ENCODE peak calls at places on chromosomes 6 and 20, in ten cellular contexts. One of them, this sample, is unnamed.

GRCh38 chr6:162962093-162962492 is 234.3 kb downstream of the PACRG start:
- DNase-seq in HFFc6: peak
- DNase-seq in Calu3: no peak
- DNase-seq in NT2/D1: no peak
- DNase-seq in stimulated activated CD8-positive, alpha-beta memory T cell treated with anti-CD3 and anti-CD28 coated beads, Interleukin-15, amount 100 ng/mL, for 24 hours: no peak
- DNase-seq in stimulated activated CD4-positive, alpha-beta T cell treated with anti-CD3 and anti-CD28 coated beads, Interleukin-12 subunit alpha, Interleukin-12 subunit beta, amount 100 ng/mL, for 4 hours: no peak
- DNase-seq in lung: no peak
- DNase-seq in activated gamma-delta T cell treated with Interleukin-2 at 50 U/mL for 16 hours: no peak
- DNase-seq in memory B cell: no peak
- DNase-seq in sciatic nerve: no peak
- DNase-seq in this sample: no peak

GRCh38 chr20:37376324-37376723 is 30.4 kb downstream of the SRC start:
- DNase-seq in HFFc6: no peak
- DNase-seq in Calu3: no peak
- DNase-seq in NT2/D1: no peak
- DNase-seq in stimulated activated CD8-positive, alpha-beta memory T cell treated with anti-CD3 and anti-CD28 coated beads, Interleukin-15, amount 100 ng/mL, for 24 hours: no peak
- DNase-seq in stimulated activated CD4-positive, alpha-beta T cell treated with anti-CD3 and anti-CD28 coated beads, Interleukin-12 subunit alpha, Interleukin-12 subunit beta, amount 100 ng/mL, for 4 hours: no peak
- DNase-seq in lung: no peak
- DNase-seq in activated gamma-delta T cell treated with Interleukin-2 at 50 U/mL for 16 hours: no peak
- DNase-seq in memory B cell: no peak
- DNase-seq in sciatic nerve: peak
- DNase-seq in this sample: no peak

GRCh38 chr6:75211920-75212590 is 6.2 kb upstream of the COL12A1 start:
- DNase-seq in HFFc6: no peak
- DNase-seq in Calu3: no peak
- DNase-seq in NT2/D1: no peak
- DNase-seq in stimulated activated CD8-positive, alpha-beta memory T cell treated with anti-CD3 and anti-CD28 coated beads, Interleukin-15, amount 100 ng/mL, for 24 hours: no peak
- DNase-seq in stimulated activated CD4-positive, alpha-beta T cell treated with anti-CD3 and anti-CD28 coated beads, Interleukin-12 subunit alpha, Interleukin-12 subunit beta, amount 100 ng/mL, for 4 hours: no peak
- DNase-seq in lung: no peak
- DNase-seq in activated gamma-delta T cell treated with Interleukin-2 at 50 U/mL for 16 hours: no peak
- DNase-seq in memory B cell: no peak
- DNase-seq in sciatic nerve: no peak
- DNase-seq in this sample: peak

GRCh38 chr6:50720623-50721022 is 7.3 kb downstream of the TFAP2D start:
- DNase-seq in HFFc6: no peak
- DNase-seq in Calu3: no peak
- DNase-seq in NT2/D1: no peak
- DNase-seq in stimulated activated CD8-positive, alpha-beta memory T cell treated with anti-CD3 and anti-CD28 coated beads, Interleukin-15, amount 100 ng/mL, for 24 hours: no peak
- DNase-seq in stimulated activated CD4-positive, alpha-beta T cell treated with anti-CD3 and anti-CD28 coated beads, Interleukin-12 subunit alpha, Interleukin-12 subunit beta, amount 100 ng/mL, for 4 hours: no peak
- DNase-seq in lung: no peak
- DNase-seq in activated gamma-delta T cell treated with Interleukin-2 at 50 U/mL for 16 hours: no peak
- DNase-seq in memory B cell: no peak
- DNase-seq in sciatic nerve: no peak
- DNase-seq in this sample: peak

GRCh38 chr20:23270427-23270911 is 80.1 kb upstream of the NXT1 start:
- DNase-seq in HFFc6: no peak
- DNase-seq in Calu3: no peak
- DNase-seq in NT2/D1: no peak
- DNase-seq in stimulated activated CD8-positive, alpha-beta memory T cell treated with anti-CD3 and anti-CD28 coated beads, Interleukin-15, amount 100 ng/mL, for 24 hours: no peak
- DNase-seq in stimulated activated CD4-positive, alpha-beta T cell treated with anti-CD3 and anti-CD28 coated beads, Interleukin-12 subunit alpha, Interleukin-12 subunit beta, amount 100 ng/mL, for 4 hours: no peak
- DNase-seq in lung: no peak
- DNase-seq in activated gamma-delta T cell treated with Interleukin-2 at 50 U/mL for 16 hours: no peak
- DNase-seq in memory B cell: no peak
- DNase-seq in sciatic nerve: no peak
- DNase-seq in this sample: no peak

GRCh38 chr6:44046516-44047178 is 80.6 kb downstream of the MRPL14 start:
- DNase-seq in HFFc6: no peak
- DNase-seq in Calu3: no peak
- DNase-seq in NT2/D1: no peak
- DNase-seq in stimulated activated CD8-positive, alpha-beta memory T cell treated with anti-CD3 and anti-CD28 coated beads, Interleukin-15, amount 100 ng/mL, for 24 hours: no peak
- DNase-seq in stimulated activated CD4-positive, alpha-beta T cell treated with anti-CD3 and anti-CD28 coated beads, Interleukin-12 subunit alpha, Interleukin-12 subunit beta, amount 100 ng/mL, for 4 hours: no peak
- DNase-seq in lung: no peak
- DNase-seq in activated gamma-delta T cell treated with Interleukin-2 at 50 U/mL for 16 hours: no peak
- DNase-seq in memory B cell: no peak
- DNase-seq in sciatic nerve: no peak
- DNase-seq in this sample: no peak

GRCh38 chr6:43774776-43775583 is 5.0 kb downstream of the VEGFA start:
- DNase-seq in HFFc6: peak
- DNase-seq in Calu3: peak
- DNase-seq in NT2/D1: no peak
- DNase-seq in stimulated activated CD8-positive, alpha-beta memory T cell treated with anti-CD3 and anti-CD28 coated beads, Interleukin-15, amount 100 ng/mL, for 24 hours: peak
- DNase-seq in stimulated activated CD4-positive, alpha-beta T cell treated with anti-CD3 and anti-CD28 coated beads, Interleukin-12 subunit alpha, Interleukin-12 subunit beta, amount 100 ng/mL, for 4 hours: peak
- DNase-seq in lung: peak
- DNase-seq in activated gamma-delta T cell treated with Interleukin-2 at 50 U/mL for 16 hours: peak
- DNase-seq in memory B cell: peak
- DNase-seq in sciatic nerve: peak
- DNase-seq in this sample: peak

GRCh38 chr20:5180933-5181332 is 54.1 kb downstream of the CDS2 start:
- DNase-seq in HFFc6: no peak
- DNase-seq in Calu3: no peak
- DNase-seq in NT2/D1: no peak
- DNase-seq in stimulated activated CD8-positive, alpha-beta memory T cell treated with anti-CD3 and anti-CD28 coated beads, Interleukin-15, amount 100 ng/mL, for 24 hours: no peak
- DNase-seq in stimulated activated CD4-positive, alpha-beta T cell treated with anti-CD3 and anti-CD28 coated beads, Interleukin-12 subunit alpha, Interleukin-12 subunit beta, amount 100 ng/mL, for 4 hours: no peak
- DNase-seq in lung: no peak
- DNase-seq in activated gamma-delta T cell treated with Interleukin-2 at 50 U/mL for 16 hours: no peak
- DNase-seq in memory B cell: no peak
- DNase-seq in sciatic nerve: no peak
- DNase-seq in this sample: no peak

GRCh38 chr6:23637296-23637695 is 488.7 kb upstream of the NRSN1 start:
- DNase-seq in HFFc6: no peak
- DNase-seq in Calu3: no peak
- DNase-seq in NT2/D1: no peak
- DNase-seq in stimulated activated CD8-positive, alpha-beta memory T cell treated with anti-CD3 and anti-CD28 coated beads, Interleukin-15, amount 100 ng/mL, for 24 hours: no peak
- DNase-seq in stimulated activated CD4-positive, alpha-beta T cell treated with anti-CD3 and anti-CD28 coated beads, Interleukin-12 subunit alpha, Interleukin-12 subunit beta, amount 100 ng/mL, for 4 hours: no peak
- DNase-seq in lung: no peak
- DNase-seq in activated gamma-delta T cell treated with Interleukin-2 at 50 U/mL for 16 hours: no peak
- DNase-seq in memory B cell: no peak
- DNase-seq in sciatic nerve: no peak
- DNase-seq in this sample: no peak

GRCh38 chr6:16486661-16487060 is 248.3 kb downstream of the GMPR start:
- DNase-seq in HFFc6: no peak
- DNase-seq in Calu3: no peak
- DNase-seq in NT2/D1: no peak
- DNase-seq in stimulated activated CD8-positive, alpha-beta memory T cell treated with anti-CD3 and anti-CD28 coated beads, Interleukin-15, amount 100 ng/mL, for 24 hours: no peak
- DNase-seq in stimulated activated CD4-positive, alpha-beta T cell treated with anti-CD3 and anti-CD28 coated beads, Interleukin-12 subunit alpha, Interleukin-12 subunit beta, amount 100 ng/mL, for 4 hours: peak
- DNase-seq in lung: no peak
- DNase-seq in activated gamma-delta T cell treated with Interleukin-2 at 50 U/mL for 16 hours: peak
- DNase-seq in memory B cell: no peak
- DNase-seq in sciatic nerve: peak
- DNase-seq in this sample: no peak

GRCh38 chr6:156828280-156828703 is 51.1 kb downstream of the ARID1B start:
- DNase-seq in HFFc6: peak
- DNase-seq in Calu3: no peak
- DNase-seq in NT2/D1: no peak
- DNase-seq in stimulated activated CD8-positive, alpha-beta memory T cell treated with anti-CD3 and anti-CD28 coated beads, Interleukin-15, amount 100 ng/mL, for 24 hours: no peak
- DNase-seq in stimulated activated CD4-positive, alpha-beta T cell treated with anti-CD3 and anti-CD28 coated beads, Interleukin-12 subunit alpha, Interleukin-12 subunit beta, amount 100 ng/mL, for 4 hours: no peak
- DNase-seq in lung: no peak
- DNase-seq in activated gamma-delta T cell treated with Interleukin-2 at 50 U/mL for 16 hours: no peak
- DNase-seq in memory B cell: no peak
- DNase-seq in sciatic nerve: no peak
- DNase-seq in this sample: no peak

GRCh38 chr6:25041676-25042598 is 106.2 kb upstream of the RIPOR2 start:
- DNase-seq in HFFc6: no peak
- DNase-seq in Calu3: no peak
- DNase-seq in NT2/D1: no peak
- DNase-seq in stimulated activated CD8-positive, alpha-beta memory T cell treated with anti-CD3 and anti-CD28 coated beads, Interleukin-15, amount 100 ng/mL, for 24 hours: no peak
- DNase-seq in stimulated activated CD4-positive, alpha-beta T cell treated with anti-CD3 and anti-CD28 coated beads, Interleukin-12 subunit alpha, Interleukin-12 subunit beta, amount 100 ng/mL, for 4 hours: no peak
- DNase-seq in lung: no peak
- DNase-seq in activated gamma-delta T cell treated with Interleukin-2 at 50 U/mL for 16 hours: peak
- DNase-seq in memory B cell: peak
- DNase-seq in sciatic nerve: no peak
- DNase-seq in this sample: no peak

GRCh38 chr20:52010541-52010940 is 181.0 kb downstream of the ZFP64 start:
- DNase-seq in HFFc6: no peak
- DNase-seq in Calu3: no peak
- DNase-seq in NT2/D1: no peak
- DNase-seq in stimulated activated CD8-positive, alpha-beta memory T cell treated with anti-CD3 and anti-CD28 coated beads, Interleukin-15, amount 100 ng/mL, for 24 hours: no peak
- DNase-seq in stimulated activated CD4-positive, alpha-beta T cell treated with anti-CD3 and anti-CD28 coated beads, Interleukin-12 subunit alpha, Interleukin-12 subunit beta, amount 100 ng/mL, for 4 hours: no peak
- DNase-seq in lung: no peak
- DNase-seq in activated gamma-delta T cell treated with Interleukin-2 at 50 U/mL for 16 hours: no peak
- DNase-seq in memory B cell: no peak
- DNase-seq in sciatic nerve: no peak
- DNase-seq in this sample: no peak

GRCh38 chr6:13916230-13916944 is 8.4 kb upstream of the RNF182 start:
- DNase-seq in HFFc6: peak
- DNase-seq in Calu3: no peak
- DNase-seq in NT2/D1: no peak
- DNase-seq in stimulated activated CD8-positive, alpha-beta memory T cell treated with anti-CD3 and anti-CD28 coated beads, Interleukin-15, amount 100 ng/mL, for 24 hours: no peak
- DNase-seq in stimulated activated CD4-positive, alpha-beta T cell treated with anti-CD3 and anti-CD28 coated beads, Interleukin-12 subunit alpha, Interleukin-12 subunit beta, amount 100 ng/mL, for 4 hours: no peak
- DNase-seq in lung: no peak
- DNase-seq in activated gamma-delta T cell treated with Interleukin-2 at 50 U/mL for 16 hours: no peak
- DNase-seq in memory B cell: no peak
- DNase-seq in sciatic nerve: no peak
- DNase-seq in this sample: no peak

GRCh38 chr6:143270026-143270425 is 180.5 kb downstream of the ADAT2 start:
- DNase-seq in HFFc6: no peak
- DNase-seq in Calu3: no peak
- DNase-seq in NT2/D1: no peak
- DNase-seq in stimulated activated CD8-positive, alpha-beta memory T cell treated with anti-CD3 and anti-CD28 coated beads, Interleukin-15, amount 100 ng/mL, for 24 hours: no peak
- DNase-seq in stimulated activated CD4-positive, alpha-beta T cell treated with anti-CD3 and anti-CD28 coated beads, Interleukin-12 subunit alpha, Interleukin-12 subunit beta, amount 100 ng/mL, for 4 hours: no peak
- DNase-seq in lung: no peak
- DNase-seq in activated gamma-delta T cell treated with Interleukin-2 at 50 U/mL for 16 hours: no peak
- DNase-seq in memory B cell: no peak
- DNase-seq in sciatic nerve: no peak
- DNase-seq in this sample: no peak

GRCh38 chr6:121055572-121056163 is 278.6 kb downstream of the TBC1D32 start:
- DNase-seq in HFFc6: peak
- DNase-seq in Calu3: peak
- DNase-seq in NT2/D1: peak
- DNase-seq in stimulated activated CD8-positive, alpha-beta memory T cell treated with anti-CD3 and anti-CD28 coated beads, Interleukin-15, amount 100 ng/mL, for 24 hours: no peak
- DNase-seq in stimulated activated CD4-positive, alpha-beta T cell treated with anti-CD3 and anti-CD28 coated beads, Interleukin-12 subunit alpha, Interleukin-12 subunit beta, amount 100 ng/mL, for 4 hours: no peak
- DNase-seq in lung: no peak
- DNase-seq in activated gamma-delta T cell treated with Interleukin-2 at 50 U/mL for 16 hours: no peak
- DNase-seq in memory B cell: peak
- DNase-seq in sciatic nerve: no peak
- DNase-seq in this sample: no peak